ENCODE peak calls at places on chromosome X, in five cellular contexts. One of them, this sample, is unnamed.

GRCh38 chrX:7788334-7788733 is 54.6 kb upstream of the VCX start:
- DNase-seq in heart right ventricle: no peak
- DNase-seq in sigmoid colon: no peak
- DNase-seq in prostate gland: no peak
- DNase-seq in effector memory CD4-positive, alpha-beta T cell: no peak
- DNase-seq in this sample: no peak

GRCh38 chrX:39336709-39337294 is 535.5 kb downstream of the MID1IP1 start:
- DNase-seq in effector memory CD4-positive, alpha-beta T cell: no peak
- DNase-seq in sigmoid colon: peak; percentile 86
- DNase-seq in prostate gland: peak; percentile 30
- DNase-seq in heart right ventricle: peak; percentile 11
- DNase-seq in this sample: no peak

GRCh38 chrX:151239748-151240147 is 63.4 kb downstream of the GPR50 start:
- DNase-seq in effector memory CD4-positive, alpha-beta T cell: no peak
- DNase-seq in sigmoid colon: no peak
- DNase-seq in prostate gland: no peak
- DNase-seq in heart right ventricle: no peak
- DNase-seq in this sample: no peak

GRCh38 chrX:24498181-24498580 is 33.1 kb downstream of the PDK3 start:
- DNase-seq in heart right ventricle: peak; percentile 8
- DNase-seq in prostate gland: peak; percentile 18
- DNase-seq in effector memory CD4-positive, alpha-beta T cell: no peak
- DNase-seq in sigmoid colon: peak; percentile 74
- DNase-seq in this sample: no peak

GRCh38 chrX:145844886-145845285 is 27.3 kb downstream of the SLITRK2 start:
- DNase-seq in effector memory CD4-positive, alpha-beta T cell: no peak
- DNase-seq in sigmoid colon: no peak
- DNase-seq in heart right ventricle: no peak
- DNase-seq in prostate gland: no peak
- DNase-seq in this sample: no peak

GRCh38 chrX:40176256-40176978 is 78.7 kb upstream of the BCOR start:
- DNase-seq in heart right ventricle: peak; percentile 77
- DNase-seq in effector memory CD4-positive, alpha-beta T cell: peak; percentile 62
- DNase-seq in prostate gland: peak; percentile 50
- DNase-seq in sigmoid colon: peak; percentile 86
- DNase-seq in this sample: peak; percentile 21

GRCh38 chrX:120457766-120458180 is 11.3 kb downstream of the LAMP2 start:
- DNase-seq in prostate gland: peak; percentile 31
- DNase-seq in sigmoid colon: no peak
- DNase-seq in effector memory CD4-positive, alpha-beta T cell: no peak
- DNase-seq in heart right ventricle: no peak
- DNase-seq in this sample: no peak

GRCh38 chrX:71081348-71082148 is 13.4 kb upstream of the SNX12 start:
- DNase-seq in prostate gland: no peak
- DNase-seq in heart right ventricle: no peak
- DNase-seq in effector memory CD4-positive, alpha-beta T cell: no peak
- DNase-seq in sigmoid colon: no peak
- DNase-seq in this sample: no peak

GRCh38 chrX:38694394-38694793 is 106.9 kb upstream of the MID1IP1 start:
- DNase-seq in heart right ventricle: no peak
- DNase-seq in effector memory CD4-positive, alpha-beta T cell: no peak
- DNase-seq in prostate gland: no peak
- DNase-seq in sigmoid colon: no peak
- DNase-seq in this sample: no peak

GRCh38 chrX:7132335-7133035 is 15.0 kb upstream of the STS start:
- DNase-seq in effector memory CD4-positive, alpha-beta T cell: no peak
- DNase-seq in prostate gland: peak; percentile 86
- DNase-seq in sigmoid colon: no peak
- DNase-seq in heart right ventricle: peak; percentile 17
- DNase-seq in this sample: no peak

GRCh38 chrX:110341189-110342035 is 17.2 kb upstream of the RTL9 start:
- DNase-seq in sigmoid colon: no peak
- DNase-seq in prostate gland: no peak
- DNase-seq in effector memory CD4-positive, alpha-beta T cell: no peak
- DNase-seq in heart right ventricle: no peak
- DNase-seq in this sample: no peak

GRCh38 chrX:37825225-37825842 is 22.0 kb downstream of the DYNLT3 start:
- DNase-seq in sigmoid colon: peak; percentile 64
- DNase-seq in effector memory CD4-positive, alpha-beta T cell: peak; percentile 23
- DNase-seq in heart right ventricle: peak; percentile 5
- DNase-seq in prostate gland: peak; percentile 30
- DNase-seq in this sample: no peak

GRCh38 chrX:23699636-23700194 is 32.4 kb downstream of the PRDX4 start:
- DNase-seq in sigmoid colon: no peak
- DNase-seq in effector memory CD4-positive, alpha-beta T cell: no peak
- DNase-seq in heart right ventricle: peak; percentile 9
- DNase-seq in prostate gland: no peak
- DNase-seq in this sample: no peak

GRCh38 chrX:48508400-48509244 is at the start of gene PORCN:
- DNase-seq in effector memory CD4-positive, alpha-beta T cell: peak; percentile 58
- DNase-seq in heart right ventricle: peak; percentile 86
- DNase-seq in sigmoid colon: peak; percentile 91
- DNase-seq in prostate gland: peak; percentile 70
- DNase-seq in this sample: peak; percentile 70

GRCh38 chrX:72262077-72262476 is 15.0 kb downstream of the RPS4X start:
- DNase-seq in prostate gland: no peak
- DNase-seq in effector memory CD4-positive, alpha-beta T cell: no peak
- DNase-seq in heart right ventricle: no peak
- DNase-seq in sigmoid colon: no peak
- DNase-seq in this sample: no peak

DNA sequence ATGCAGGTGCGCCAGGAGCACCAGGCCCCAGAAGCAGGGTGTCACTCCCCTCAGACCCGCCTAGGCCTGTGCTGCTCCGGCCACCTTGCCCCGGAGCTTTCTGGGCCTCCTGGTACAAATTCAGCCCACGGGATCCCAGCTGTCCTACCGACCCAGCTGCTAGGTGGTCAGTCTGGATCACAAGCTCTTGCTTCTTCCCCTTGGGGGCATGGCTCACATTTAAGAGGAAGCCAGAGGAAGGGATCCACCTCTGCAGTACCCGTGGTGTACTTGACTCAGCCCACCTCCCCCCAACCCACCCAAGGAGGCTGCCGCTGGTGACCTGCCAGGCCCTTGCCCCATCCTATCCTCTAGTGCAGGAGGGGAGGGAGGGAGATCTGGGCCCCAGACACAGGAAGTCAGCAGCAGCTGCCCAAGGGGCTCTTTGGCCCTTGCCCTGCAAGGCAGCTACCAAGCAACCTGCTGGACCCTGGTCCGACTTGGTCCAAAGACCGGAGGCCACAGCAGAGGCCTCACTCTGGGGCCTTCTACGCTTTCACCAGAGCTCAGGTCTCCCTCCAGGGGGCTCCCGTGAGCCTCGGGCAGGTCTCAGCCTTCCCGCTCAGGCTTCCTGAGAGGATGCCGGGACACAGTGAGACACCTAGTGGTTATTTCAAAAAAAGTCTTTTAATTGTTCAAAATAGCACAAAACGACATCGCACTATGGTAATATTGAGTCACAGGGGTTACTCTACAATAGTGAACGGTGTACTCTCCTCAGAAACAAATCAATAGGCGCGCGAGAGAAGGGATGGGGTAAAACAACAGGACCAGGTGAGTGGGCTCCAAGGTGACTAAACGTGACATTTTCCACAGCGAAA is 2.7 kb upstream of the RENBP start:
- DNase-seq in effector memory CD4-positive, alpha-beta T cell: peak; percentile 60
- DNase-seq in heart right ventricle: peak; percentile 64
- DNase-seq in sigmoid colon: peak; percentile 88
- DNase-seq in prostate gland: no peak
- DNase-seq in this sample: peak; percentile 45
- H3K27ac ChIP-seq in effector memory CD4-positive, alpha-beta T cell: no peak overlapping the region
- H3K27ac ChIP-seq in heart right ventricle: peak overlapping the region; percentile 40
- H3K27ac ChIP-seq in sigmoid colon: peak overlapping the region; percentile 63
- H3K27ac ChIP-seq in prostate gland: no peak overlapping the region
- H3K27ac ChIP-seq in this sample: peak overlapping the region; percentile 52

GRCh38 chrX:134933248-134933647 is 57.5 kb upstream of the SMIM10 start:
- DNase-seq in effector memory CD4-positive, alpha-beta T cell: no peak
- DNase-seq in sigmoid colon: no peak
- DNase-seq in prostate gland: no peak
- DNase-seq in heart right ventricle: peak; percentile 8
- DNase-seq in this sample: no peak
- H3K27ac ChIP-seq in effector memory CD4-positive, alpha-beta T cell: no peak overlapping the region
- H3K27ac ChIP-seq in sigmoid colon: peak overlapping the region; percentile 42
- H3K27ac ChIP-seq in prostate gland: no peak overlapping the region
- H3K27ac ChIP-seq in heart right ventricle: no peak overlapping the region
- H3K27ac ChIP-seq in this sample: no peak overlapping the region

GRCh38 chrX:101051153-101051548 is 760 bp downstream of the TRMT2B start:
- DNase-seq in effector memory CD4-positive, alpha-beta T cell: no peak
- DNase-seq in sigmoid colon: peak; percentile 63
- DNase-seq in prostate gland: peak; percentile 3
- DNase-seq in heart right ventricle: no peak
- DNase-seq in this sample: no peak
- H3K27ac ChIP-seq in effector memory CD4-positive, alpha-beta T cell: peak overlapping the region; percentile 91
- H3K27ac ChIP-seq in sigmoid colon: peak overlapping the region; percentile 91
- H3K27ac ChIP-seq in prostate gland: peak overlapping the region; percentile 76
- H3K27ac ChIP-seq in heart right ventricle: peak overlapping the region; percentile 69
- H3K27ac ChIP-seq in this sample: no peak overlapping the region

DNA sequence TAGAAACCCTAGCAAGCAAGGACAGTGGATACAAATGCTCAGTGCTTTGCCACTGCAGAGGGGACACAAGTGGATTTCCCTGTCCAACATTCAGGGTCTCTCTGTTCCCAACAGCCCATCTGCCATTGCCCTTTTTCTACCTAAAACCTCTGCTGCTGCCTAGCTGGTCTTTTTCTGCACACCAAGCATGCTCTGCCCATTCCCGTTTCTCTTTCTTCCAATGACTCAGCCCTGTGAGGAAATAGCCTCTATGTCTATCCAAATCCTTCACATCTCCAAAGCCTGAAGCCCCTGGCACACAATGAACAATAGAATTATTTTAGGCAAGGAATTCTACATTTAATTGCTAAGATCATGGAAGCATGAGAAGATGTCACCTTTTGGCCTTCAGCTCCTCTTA is 5.7 kb upstream of the AMELX start:
- DNase-seq in prostate gland: no peak
- DNase-seq in sigmoid colon: no peak
- DNase-seq in effector memory CD4-positive, alpha-beta T cell: no peak
- DNase-seq in heart right ventricle: no peak
- DNase-seq in this sample: no peak
- H3K27ac ChIP-seq in prostate gland: no peak overlapping the region
- H3K27ac ChIP-seq in sigmoid colon: no peak overlapping the region
- H3K27ac ChIP-seq in effector memory CD4-positive, alpha-beta T cell: no peak overlapping the region
- H3K27ac ChIP-seq in heart right ventricle: no peak overlapping the region
- H3K27ac ChIP-seq in this sample: no peak overlapping the region

This sample was measured in caudate nucleus.